ENCODE peak calls at places on chromosomes 6 and 20, in six cellular contexts. R, V, M, I, N and O are unnamed samples.

GRCh38 chr6:56459030-56459805 is 183.5 kb downstream of the DST start:
- DNase-seq in R (no peak), N (no peak), M (no peak), V (no peak), I (no peak), O (no peak)

GRCh38 chr6:2918936-2919335 is 15.8 kb upstream of the SERPINB9 start:
- DNase-seq in N (no peak), M (no peak), R (no peak), V (no peak), I (no peak), O (no peak)

GRCh38 chr6:3546121-3546520 is 89.3 kb upstream of the SLC22A23 start:
- DNase-seq in I (peak), N (no peak), M (no peak), R (no peak), V (no peak), O (no peak)

GRCh38 chr6:130426078-130426726 is 60.4 kb downstream of the TMEM200A start:
- DNase-seq in V (no peak), N (no peak), I (no peak), R (no peak), M (no peak), O (no peak)

GRCh38 chr6:76381612-76382011 is 309.1 kb upstream of the IMPG1 start:
- DNase-seq in R (no peak), N (no peak), I (no peak), V (peak), M (no peak), O (no peak)

GRCh38 chr20:13264902-13265301 is 43.8 kb downstream of the ISM1 start:
- DNase-seq in R (no peak), M (no peak), N (no peak), V (no peak), I (no peak), O (no peak)

GRCh38 chr20:38343107-38343797 is 3.0 kb upstream of the LBP start:
- DNase-seq in R (no peak), V (no peak), I (peak), N (peak), M (no peak), O (peak)

GRCh38 chr6:35810831-35811698 is 5.9 kb downstream of the LHFPL5 start:
- DNase-seq in N (no peak), I (peak), V (no peak), M (peak), R (no peak), O (peak)

GRCh38 chr6:142569676-142570075 is 267.9 kb downstream of the ADGRG6 start:
- DNase-seq in R (no peak), M (no peak), N (no peak), I (peak), V (no peak), O (peak)

GRCh38 chr6:107576852-107577251 is 86.9 kb downstream of the SOBP start:
- DNase-seq in V (no peak), N (no peak), R (no peak), M (no peak), I (no peak), O (peak)

GRCh38 chr6:116561377-116562018 is 7.9 kb downstream of the CALHM4 start:
- DNase-seq in M (peak), V (peak), I (peak), N (peak), R (no peak), O (peak)

GRCh38 chr6:11585426-11586016 is 48.0 kb downstream of the TMEM170B start:
- DNase-seq in M (peak), V (no peak), I (peak), R (no peak), N (peak), O (peak)

GRCh38 chr6:27672113-27672799 is 199.4 kb upstream of the ZNF184 start:
- DNase-seq in R (peak), M (no peak), V (peak), N (peak), I (peak), O (peak)

GRCh38 chr6:83044211-83044768 is 21.4 kb downstream of the UBE3D start:
- DNase-seq in N (no peak), R (no peak), M (no peak), I (no peak), V (no peak), O (no peak)

GRCh38 chr6:163324928-163325784 is 89.4 kb upstream of the QKI start:
- DNase-seq in V (no peak), N (no peak), R (no peak), M (peak), I (peak), O (peak)

GRCh38 chr6:53529324-53530036 is 15.4 kb downstream of the GCLC start:
- DNase-seq in N (no peak), I (no peak), M (no peak), V (peak), R (no peak), O (no peak)

GRCh38 chr20:46636981-46637860 is 14.0 kb downstream of the SLC13A3 start:
- DNase-seq in N (no peak), M (no peak), V (no peak), I (peak), R (no peak), O (no peak)

GRCh38 chr20:46637861-46638366 is 13.3 kb downstream of the SLC13A3 start:
- DNase-seq in N (no peak), I (no peak), M (no peak), V (no peak), R (no peak), O (no peak)

GRCh38 chr20:46636514-46636913 is 14.7 kb downstream of the SLC13A3 start:
- DNase-seq in V (no peak), N (no peak), M (no peak), R (no peak), I (no peak), O (no peak)

GRCh38 chr20:46634528-46634927 is 16.7 kb downstream of the SLC13A3 start:
- DNase-seq in M (no peak), V (no peak), I (no peak), N (peak), R (no peak), O (no peak)

GRCh38 chr20:46635514-46636091 is 15.7 kb downstream of the SLC13A3 start:
- DNase-seq in M (no peak), I (no peak), N (peak), R (no peak), V (no peak), O (no peak)
- TF ChIP-seq JUN in M (no peak), I (no peak), N (no peak), R (no peak), V (no peak), O (no peak)

DNA sequence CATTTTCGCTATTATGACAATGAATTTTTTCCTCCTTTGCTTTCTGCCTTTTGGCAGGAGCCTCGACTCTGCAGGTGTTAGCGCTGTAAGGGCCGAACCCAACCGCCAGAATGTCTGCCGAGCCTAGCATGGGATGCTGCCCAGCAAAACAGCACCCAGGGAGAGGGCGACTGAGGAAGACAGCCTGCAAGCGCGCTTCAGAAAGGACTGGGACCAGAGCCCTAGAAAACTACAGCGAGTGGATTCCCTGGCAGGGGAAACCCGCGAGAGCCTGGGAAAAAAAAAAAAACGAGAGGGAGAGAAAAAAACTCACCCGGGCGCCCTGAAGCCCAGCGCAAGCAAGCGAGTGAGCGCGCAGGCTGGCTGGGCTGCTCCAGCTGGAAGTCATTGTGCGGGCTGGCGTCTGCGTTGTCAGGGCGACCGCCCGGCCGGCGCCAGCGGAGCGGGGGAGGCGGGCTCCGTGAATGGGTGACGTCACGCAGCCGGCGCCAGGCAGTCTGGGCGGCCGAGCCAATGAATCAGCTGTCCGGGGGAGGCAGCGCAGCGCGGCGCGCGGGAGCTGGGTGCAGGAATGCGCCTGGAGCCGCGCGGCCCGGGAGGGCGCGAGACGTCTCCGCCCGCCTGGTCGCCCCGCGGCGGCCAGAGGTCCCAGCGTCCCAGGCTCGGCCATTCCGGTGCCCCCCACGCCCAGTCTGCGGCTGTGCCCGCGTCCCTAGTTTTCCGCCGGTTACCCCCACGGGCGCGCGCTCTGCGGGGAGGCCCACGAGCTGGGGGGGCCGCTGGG is 32.6 kb upstream of the ID4 start:
- DNase-seq in V (peak), N (peak), R (peak), I (peak), M (peak), O (peak)
- TF ChIP-seq JUN in V (no peak), N (peak), R (peak), I (peak), M (peak), O (peak)

GRCh38 chr6:125732398-125732797 is 17.0 kb upstream of the HEY2 start:
- DNase-seq in N (peak), M (no peak), I (no peak), V (no peak), R (no peak), O (no peak)
- TF ChIP-seq JUN in N (no peak), M (no peak), I (no peak), V (no peak), R (no peak), O (no peak)

GRCh38 chr6:125519367-125519766 is 217.6 kb upstream of the HDDC2 start:
- DNase-seq in I (no peak), N (no peak), V (no peak), M (no peak), R (no peak), O (no peak)
- TF ChIP-seq JUN in I (no peak), N (no peak), V (no peak), M (no peak), R (no peak), O (no peak)

GRCh38 chr20:53678315-53678989 is 84.8 kb upstream of the ZNF217 start:
- DNase-seq in V (no peak), N (no peak), M (no peak), I (no peak), R (no peak), O (no peak)

GRCh38 chr20:53676519-53676822 is 82.8 kb upstream of the ZNF217 start:
- DNase-seq in N (no peak), M (no peak), V (no peak), R (no peak), I (no peak), O (no peak)

GRCh38 chr20:53676987-53677386 is 83.3 kb upstream of the ZNF217 start:
- DNase-seq in R (no peak), I (no peak), M (no peak), N (no peak), V (no peak), O (no peak)

GRCh38 chr20:53678990-53679596 is 85.5 kb upstream of the ZNF217 start:
- DNase-seq in I (peak), N (peak), M (no peak), R (no peak), V (no peak), O (no peak)

GRCh38 chr20:53677447-53678314 is 84.0 kb upstream of the ZNF217 start:
- DNase-seq in R (no peak), I (peak), V (peak), N (peak), M (peak), O (peak)
- TF ChIP-seq JUN in R (no peak), I (no peak), V (no peak), N (peak), M (peak), O (no peak)

GRCh38 chr6:79525272-79526100 is 11.7 kb downstream of the LCA5 start:
- DNase-seq in I (peak), R (no peak), M (no peak), N (peak), V (no peak), O (no peak)
- TF ChIP-seq JUN in I (no peak), R (no peak), M (no peak), N (peak), V (no peak), O (no peak)

GRCh38 chr20:4817230-4817671 is 95.5 kb downstream of the PRND start:
- DNase-seq in R (no peak), N (peak), I (peak), V (no peak), M (peak), O (no peak)
- TF ChIP-seq JUN in R (no peak), N (no peak), I (no peak), V (no peak), M (peak), O (no peak)

GRCh38 chr20:32528291-32528891 is 56.7 kb downstream of the NOL4L start:
- DNase-seq in N (no peak), M (no peak), R (no peak), V (no peak), I (no peak), O (no peak)
- TF ChIP-seq JUN in N (no peak), M (no peak), R (no peak), V (no peak), I (no peak), O (no peak)